ENCODE peak calls at places on chromosomes 2 and 18, in six cellular contexts. X, S, D, A, T and L are unnamed samples.

GRCh38 chr2:36819090-36819711 is 122.7 kb downstream of the VIT start:
- DNase-seq in X (no peak), S (no peak), T (no peak), D (peak), A (no peak), L (no peak)

GRCh38 chr2:181374741-181375675 is 82.2 kb upstream of the ITGA4 start:
- DNase-seq in S (no peak), T (no peak), X (no peak), A (no peak), D (no peak), L (no peak)

GRCh38 chr18:74152906-74153305 is 4.6 kb downstream of the TIMM21 start:
- DNase-seq in D (no peak), S (no peak), T (no peak), A (no peak), X (no peak), L (no peak)

GRCh38 chr2:238974510-238975166 is 126.8 kb downstream of the TWIST2 start:
- DNase-seq in D (peak), A (no peak), X (no peak), S (peak), T (no peak), L (no peak)

GRCh38 chr2:192286093-192286701 is 91.5 kb upstream of the TMEFF2 start:
- DNase-seq in S (peak), A (no peak), D (peak), X (no peak), T (no peak), L (no peak)

GRCh38 chr18:53796042-53796729 is 428.3 kb downstream of the MBD2 start:
- DNase-seq in X (no peak), D (peak), S (no peak), A (no peak), T (no peak), L (no peak)

GRCh38 chr2:181131584-181131983 is 151.2 kb downstream of the UBE2E3 start:
- DNase-seq in X (no peak), T (no peak), D (peak), S (no peak), A (no peak), L (no peak)

GRCh38 chr2:109137616-109138015 is 8.6 kb downstream of the SH3RF3 start:
- DNase-seq in X (no peak), D (no peak), T (no peak), A (no peak), S (no peak), L (no peak)

GRCh38 chr2:27724905-27725693 is 46.4 kb upstream of the MRPL33 start:
- DNase-seq in A (no peak), S (no peak), D (no peak), X (no peak), T (no peak), L (no peak)

GRCh38 chr2:85765081-85765731 is 11.4 kb downstream of the ATOH8 start:
- DNase-seq in X (no peak), T (no peak), D (no peak), A (no peak), S (peak), L (no peak)

GRCh38 chr2:121049921-121050585 is 234.9 kb downstream of the TFCP2L1 start:
- DNase-seq in S (no peak), D (no peak), A (no peak), X (no peak), T (no peak), L (no peak)

GRCh38 chr2:38107738-38108410 is 31.9 kb upstream of the CYP1B1 start:
- DNase-seq in X (no peak), S (no peak), D (no peak), A (no peak), T (no peak), L (no peak)

GRCh38 chr18:33706391-33706790 is 128.4 kb downstream of the ASXL3 start:
- DNase-seq in D (no peak), A (no peak), S (no peak), X (no peak), T (no peak), L (no peak)

GRCh38 chr2:27705851-27706622 is 42.3 kb downstream of the SLC4A1AP start:
- DNase-seq in X (no peak), D (peak), T (no peak), A (peak), S (peak), L (peak)

GRCh38 chr2:20093263-20094141 is 42.1 kb upstream of the LAPTM4A start:
- DNase-seq in X (no peak), S (peak), T (peak), A (no peak), D (peak), L (no peak)

GRCh38 chr2:174763793-174764179 is 486 bp downstream of the CHRNA1 start:
- DNase-seq in A (no peak), D (no peak), X (no peak), S (no peak), T (no peak), L (no peak)

GRCh38 chr2:126876631-126877030 is 22.1 kb upstream of the TEX51 start:
- DNase-seq in D (no peak), S (no peak), A (no peak), X (no peak), T (no peak), L (no peak)

GRCh38 chr2:86135653-86136052 is 29.6 kb downstream of the PTCD3 start:
- DNase-seq in X (no peak), A (no peak), D (no peak), S (no peak), T (no peak), L (no peak)

GRCh38 chr2:136021406-136021805 is 36.0 kb upstream of the DARS1 start:
- DNase-seq in T (no peak), S (no peak), A (no peak), X (no peak), D (no peak), L (no peak)

GRCh38 chr2:5190023-5190422 is 502.2 kb upstream of the SOX11 start:
- DNase-seq in A (no peak), T (no peak), S (peak), D (peak), X (no peak), L (no peak)

GRCh38 chr2:15748736-15749323 is 157.2 kb downstream of the DDX1 start:
- DNase-seq in A (no peak), T (no peak), X (no peak), D (peak), S (peak), L (no peak)

GRCh38 chr2:122739732-122740593 is 984.5 kb downstream of the TSN start:
- DNase-seq in T (no peak), A (no peak), S (no peak), D (no peak), X (no peak), L (no peak)

GRCh38 chr18:76672627-76673026 is 149.7 kb upstream of the ZNF236 start:
- DNase-seq in A (no peak), S (peak), X (no peak), T (no peak), D (peak), L (no peak)